ENCODE peak calls at places on chromosomes 4 and X, in ten cellular contexts. One of them, this sample, is unnamed.

GRCh38 chrX:74426615-74427014 is 5.3 kb downstream of the SLC16A2 start:
- DNase-seq in activated naive CD4-positive, alpha-beta T cell treated with Interleukin-2 at 50 U/mL for 16 hours: no peak
- DNase-seq in AG09309: no peak
- DNase-seq in Calu3: no peak
- DNase-seq in activated CD8-positive, alpha-beta T cell treated with anti-CD3 and anti-CD28 coated beads, Interleukin-2, amount 10 ng/mL, durations not matched to agents 7 days and 5 days: no peak
- DNase-seq in sciatic nerve: no peak
- DNase-seq in neural progenitor cell: no peak
- DNase-seq in A172: no peak
- DNase-seq in SIG-M5: no peak
- DNase-seq in activated CD4-positive, alpha-beta T cell treated with anti-CD3 and anti-CD28 coated beads, Interleukin-2, amount 10 ng/mL, durations not matched to agents 7 days and 5 days: no peak
- DNase-seq in this sample: no peak

GRCh38 chr4:186067757-186068385 is 1.1 kb upstream of the TLR3 start:
- DNase-seq in activated naive CD4-positive, alpha-beta T cell treated with Interleukin-2 at 50 U/mL for 16 hours: peak; percentile 18
- DNase-seq in AG09309: peak; percentile 8
- DNase-seq in Calu3: peak; percentile 58
- DNase-seq in activated CD8-positive, alpha-beta T cell treated with anti-CD3 and anti-CD28 coated beads, Interleukin-2, amount 10 ng/mL, durations not matched to agents 7 days and 5 days: peak; percentile 62
- DNase-seq in sciatic nerve: peak; percentile 73
- DNase-seq in neural progenitor cell: peak; percentile 68
- DNase-seq in A172: peak; percentile 56
- DNase-seq in SIG-M5: no peak
- DNase-seq in activated CD4-positive, alpha-beta T cell treated with anti-CD3 and anti-CD28 coated beads, Interleukin-2, amount 10 ng/mL, durations not matched to agents 7 days and 5 days: peak; percentile 46
- DNase-seq in this sample: no peak

GRCh38 chrX:83934220-83934619 is 73.3 kb downstream of the CYLC1 start:
- DNase-seq in activated naive CD4-positive, alpha-beta T cell treated with Interleukin-2 at 50 U/mL for 16 hours: no peak
- DNase-seq in AG09309: no peak
- DNase-seq in Calu3: no peak
- DNase-seq in activated CD8-positive, alpha-beta T cell treated with anti-CD3 and anti-CD28 coated beads, Interleukin-2, amount 10 ng/mL, durations not matched to agents 7 days and 5 days: no peak
- DNase-seq in sciatic nerve: no peak
- DNase-seq in neural progenitor cell: no peak
- DNase-seq in A172: no peak
- DNase-seq in SIG-M5: no peak
- DNase-seq in activated CD4-positive, alpha-beta T cell treated with anti-CD3 and anti-CD28 coated beads, Interleukin-2, amount 10 ng/mL, durations not matched to agents 7 days and 5 days: no peak
- DNase-seq in this sample: no peak

GRCh38 chrX:109384569-109385174 is 97.2 kb downstream of the GUCY2F start:
- DNase-seq in activated naive CD4-positive, alpha-beta T cell treated with Interleukin-2 at 50 U/mL for 16 hours: no peak
- DNase-seq in AG09309: no peak
- DNase-seq in Calu3: peak; percentile 28
- DNase-seq in activated CD8-positive, alpha-beta T cell treated with anti-CD3 and anti-CD28 coated beads, Interleukin-2, amount 10 ng/mL, durations not matched to agents 7 days and 5 days: no peak
- DNase-seq in sciatic nerve: no peak
- DNase-seq in neural progenitor cell: peak; percentile 71
- DNase-seq in A172: no peak
- DNase-seq in SIG-M5: no peak
- DNase-seq in activated CD4-positive, alpha-beta T cell treated with anti-CD3 and anti-CD28 coated beads, Interleukin-2, amount 10 ng/mL, durations not matched to agents 7 days and 5 days: no peak
- DNase-seq in this sample: no peak

GRCh38 chrX:9899640-9900075 is 67.5 kb upstream of the CLDN34 start:
- DNase-seq in activated naive CD4-positive, alpha-beta T cell treated with Interleukin-2 at 50 U/mL for 16 hours: peak; percentile 29
- DNase-seq in AG09309: peak; percentile 71
- DNase-seq in Calu3: no peak
- DNase-seq in activated CD8-positive, alpha-beta T cell treated with anti-CD3 and anti-CD28 coated beads, Interleukin-2, amount 10 ng/mL, durations not matched to agents 7 days and 5 days: no peak
- DNase-seq in sciatic nerve: peak; percentile 66
- DNase-seq in neural progenitor cell: peak; percentile 13
- DNase-seq in A172: peak; percentile 9
- DNase-seq in SIG-M5: no peak
- DNase-seq in activated CD4-positive, alpha-beta T cell treated with anti-CD3 and anti-CD28 coated beads, Interleukin-2, amount 10 ng/mL, durations not matched to agents 7 days and 5 days: no peak
- DNase-seq in this sample: no peak

GRCh38 chr4:184330008-184330400 is 112.3 kb upstream of the ENPP6 start:
- DNase-seq in activated naive CD4-positive, alpha-beta T cell treated with Interleukin-2 at 50 U/mL for 16 hours: peak; percentile 15
- DNase-seq in AG09309: no peak
- DNase-seq in Calu3: no peak
- DNase-seq in activated CD8-positive, alpha-beta T cell treated with anti-CD3 and anti-CD28 coated beads, Interleukin-2, amount 10 ng/mL, durations not matched to agents 7 days and 5 days: no peak
- DNase-seq in sciatic nerve: peak; percentile 72
- DNase-seq in neural progenitor cell: no peak
- DNase-seq in A172: no peak
- DNase-seq in SIG-M5: no peak
- DNase-seq in activated CD4-positive, alpha-beta T cell treated with anti-CD3 and anti-CD28 coated beads, Interleukin-2, amount 10 ng/mL, durations not matched to agents 7 days and 5 days: no peak
- DNase-seq in this sample: no peak

GRCh38 chrX:40434947-40435346 is 145.8 kb upstream of the ATP6AP2 start:
- DNase-seq in activated naive CD4-positive, alpha-beta T cell treated with Interleukin-2 at 50 U/mL for 16 hours: no peak
- DNase-seq in AG09309: no peak
- DNase-seq in Calu3: no peak
- DNase-seq in activated CD8-positive, alpha-beta T cell treated with anti-CD3 and anti-CD28 coated beads, Interleukin-2, amount 10 ng/mL, durations not matched to agents 7 days and 5 days: no peak
- DNase-seq in sciatic nerve: no peak
- DNase-seq in neural progenitor cell: peak; percentile 48
- DNase-seq in A172: no peak
- DNase-seq in SIG-M5: no peak
- DNase-seq in activated CD4-positive, alpha-beta T cell treated with anti-CD3 and anti-CD28 coated beads, Interleukin-2, amount 10 ng/mL, durations not matched to agents 7 days and 5 days: no peak
- DNase-seq in this sample: no peak

GRCh38 chr4:23033796-23034195 is 341.1 kb downstream of the GBA3 start:
- DNase-seq in activated naive CD4-positive, alpha-beta T cell treated with Interleukin-2 at 50 U/mL for 16 hours: no peak
- DNase-seq in AG09309: no peak
- DNase-seq in Calu3: no peak
- DNase-seq in activated CD8-positive, alpha-beta T cell treated with anti-CD3 and anti-CD28 coated beads, Interleukin-2, amount 10 ng/mL, durations not matched to agents 7 days and 5 days: no peak
- DNase-seq in sciatic nerve: no peak
- DNase-seq in neural progenitor cell: no peak
- DNase-seq in A172: peak; percentile 45
- DNase-seq in SIG-M5: no peak
- DNase-seq in activated CD4-positive, alpha-beta T cell treated with anti-CD3 and anti-CD28 coated beads, Interleukin-2, amount 10 ng/mL, durations not matched to agents 7 days and 5 days: no peak
- DNase-seq in this sample: no peak

GRCh38 chrX:79270401-79270800 is 96.7 kb downstream of the ITM2A start:
- DNase-seq in activated naive CD4-positive, alpha-beta T cell treated with Interleukin-2 at 50 U/mL for 16 hours: peak; percentile 79
- DNase-seq in AG09309: no peak
- DNase-seq in Calu3: peak; percentile 1
- DNase-seq in activated CD8-positive, alpha-beta T cell treated with anti-CD3 and anti-CD28 coated beads, Interleukin-2, amount 10 ng/mL, durations not matched to agents 7 days and 5 days: peak; percentile 80
- DNase-seq in sciatic nerve: peak; percentile 60
- DNase-seq in neural progenitor cell: peak; percentile 66
- DNase-seq in A172: no peak
- DNase-seq in SIG-M5: no peak
- DNase-seq in activated CD4-positive, alpha-beta T cell treated with anti-CD3 and anti-CD28 coated beads, Interleukin-2, amount 10 ng/mL, durations not matched to agents 7 days and 5 days: peak; percentile 74
- DNase-seq in this sample: no peak

GRCh38 chrX:109134777-109135176 is 347.1 kb downstream of the GUCY2F start:
- DNase-seq in activated naive CD4-positive, alpha-beta T cell treated with Interleukin-2 at 50 U/mL for 16 hours: no peak
- DNase-seq in AG09309: no peak
- DNase-seq in Calu3: no peak
- DNase-seq in activated CD8-positive, alpha-beta T cell treated with anti-CD3 and anti-CD28 coated beads, Interleukin-2, amount 10 ng/mL, durations not matched to agents 7 days and 5 days: no peak
- DNase-seq in sciatic nerve: no peak
- DNase-seq in neural progenitor cell: no peak
- DNase-seq in A172: no peak
- DNase-seq in SIG-M5: no peak
- DNase-seq in activated CD4-positive, alpha-beta T cell treated with anti-CD3 and anti-CD28 coated beads, Interleukin-2, amount 10 ng/mL, durations not matched to agents 7 days and 5 days: no peak
- DNase-seq in this sample: no peak

GRCh38 chr4:85929926-85930325 is 429.9 kb downstream of the MAPK10 start:
- DNase-seq in activated naive CD4-positive, alpha-beta T cell treated with Interleukin-2 at 50 U/mL for 16 hours: no peak
- DNase-seq in AG09309: no peak
- DNase-seq in Calu3: peak; percentile 35
- DNase-seq in activated CD8-positive, alpha-beta T cell treated with anti-CD3 and anti-CD28 coated beads, Interleukin-2, amount 10 ng/mL, durations not matched to agents 7 days and 5 days: no peak
- DNase-seq in sciatic nerve: no peak
- DNase-seq in neural progenitor cell: peak; percentile 74
- DNase-seq in A172: peak; percentile 30
- DNase-seq in SIG-M5: no peak
- DNase-seq in activated CD4-positive, alpha-beta T cell treated with anti-CD3 and anti-CD28 coated beads, Interleukin-2, amount 10 ng/mL, durations not matched to agents 7 days and 5 days: peak; percentile 6
- DNase-seq in this sample: no peak

GRCh38 chr4:185201983-185202962 is 1.5 kb downstream of the CFAP97 start:
- DNase-seq in activated naive CD4-positive, alpha-beta T cell treated with Interleukin-2 at 50 U/mL for 16 hours: peak; percentile 29
- DNase-seq in AG09309: no peak
- DNase-seq in Calu3: peak; percentile 60
- DNase-seq in activated CD8-positive, alpha-beta T cell treated with anti-CD3 and anti-CD28 coated beads, Interleukin-2, amount 10 ng/mL, durations not matched to agents 7 days and 5 days: peak; percentile 29
- DNase-seq in sciatic nerve: no peak
- DNase-seq in neural progenitor cell: peak; percentile 32
- DNase-seq in A172: peak; percentile 83
- DNase-seq in SIG-M5: no peak
- DNase-seq in activated CD4-positive, alpha-beta T cell treated with anti-CD3 and anti-CD28 coated beads, Interleukin-2, amount 10 ng/mL, durations not matched to agents 7 days and 5 days: peak; percentile 66
- DNase-seq in this sample: no peak

GRCh38 chrX:12379666-12380065 is 241.4 kb downstream of the FRMPD4 start:
- DNase-seq in activated naive CD4-positive, alpha-beta T cell treated with Interleukin-2 at 50 U/mL for 16 hours: no peak
- DNase-seq in AG09309: no peak
- DNase-seq in Calu3: no peak
- DNase-seq in activated CD8-positive, alpha-beta T cell treated with anti-CD3 and anti-CD28 coated beads, Interleukin-2, amount 10 ng/mL, durations not matched to agents 7 days and 5 days: no peak
- DNase-seq in sciatic nerve: no peak
- DNase-seq in neural progenitor cell: no peak
- DNase-seq in A172: no peak
- DNase-seq in SIG-M5: no peak
- DNase-seq in activated CD4-positive, alpha-beta T cell treated with anti-CD3 and anti-CD28 coated beads, Interleukin-2, amount 10 ng/mL, durations not matched to agents 7 days and 5 days: no peak
- DNase-seq in this sample: no peak

GRCh38 chr4:76892001-76892400 is 5.9 kb downstream of the SOWAHB start:
- DNase-seq in activated naive CD4-positive, alpha-beta T cell treated with Interleukin-2 at 50 U/mL for 16 hours: no peak
- DNase-seq in AG09309: no peak
- DNase-seq in Calu3: no peak
- DNase-seq in activated CD8-positive, alpha-beta T cell treated with anti-CD3 and anti-CD28 coated beads, Interleukin-2, amount 10 ng/mL, durations not matched to agents 7 days and 5 days: no peak
- DNase-seq in sciatic nerve: no peak
- DNase-seq in neural progenitor cell: no peak
- DNase-seq in A172: no peak
- DNase-seq in SIG-M5: no peak
- DNase-seq in activated CD4-positive, alpha-beta T cell treated with anti-CD3 and anti-CD28 coated beads, Interleukin-2, amount 10 ng/mL, durations not matched to agents 7 days and 5 days: no peak
- DNase-seq in this sample: no peak

GRCh38 chr4:24777528-24777927 is 17.8 kb upstream of the SOD3 start:
- DNase-seq in activated naive CD4-positive, alpha-beta T cell treated with Interleukin-2 at 50 U/mL for 16 hours: no peak
- DNase-seq in AG09309: no peak
- DNase-seq in Calu3: no peak
- DNase-seq in activated CD8-positive, alpha-beta T cell treated with anti-CD3 and anti-CD28 coated beads, Interleukin-2, amount 10 ng/mL, durations not matched to agents 7 days and 5 days: no peak
- DNase-seq in sciatic nerve: no peak
- DNase-seq in neural progenitor cell: no peak
- DNase-seq in A172: no peak
- DNase-seq in SIG-M5: no peak
- DNase-seq in activated CD4-positive, alpha-beta T cell treated with anti-CD3 and anti-CD28 coated beads, Interleukin-2, amount 10 ng/mL, durations not matched to agents 7 days and 5 days: no peak
- DNase-seq in this sample: no peak

GRCh38 chrX:106791495-106791894 is 11.0 kb upstream of the TBC1D8B start:
- DNase-seq in activated naive CD4-positive, alpha-beta T cell treated with Interleukin-2 at 50 U/mL for 16 hours: no peak
- DNase-seq in AG09309: peak; percentile 2
- DNase-seq in Calu3: no peak
- DNase-seq in activated CD8-positive, alpha-beta T cell treated with anti-CD3 and anti-CD28 coated beads, Interleukin-2, amount 10 ng/mL, durations not matched to agents 7 days and 5 days: no peak
- DNase-seq in sciatic nerve: no peak
- DNase-seq in neural progenitor cell: no peak
- DNase-seq in A172: no peak
- DNase-seq in SIG-M5: no peak
- DNase-seq in activated CD4-positive, alpha-beta T cell treated with anti-CD3 and anti-CD28 coated beads, Interleukin-2, amount 10 ng/mL, durations not matched to agents 7 days and 5 days: no peak
- DNase-seq in this sample: no peak

GRCh38 chr4:3644849-3645627 is 112.8 kb upstream of the LRPAP1 start:
- DNase-seq in activated naive CD4-positive, alpha-beta T cell treated with Interleukin-2 at 50 U/mL for 16 hours: no peak
- DNase-seq in AG09309: no peak
- DNase-seq in Calu3: no peak
- DNase-seq in activated CD8-positive, alpha-beta T cell treated with anti-CD3 and anti-CD28 coated beads, Interleukin-2, amount 10 ng/mL, durations not matched to agents 7 days and 5 days: no peak
- DNase-seq in sciatic nerve: no peak
- DNase-seq in neural progenitor cell: no peak
- DNase-seq in A172: peak; percentile 87
- DNase-seq in SIG-M5: no peak
- DNase-seq in activated CD4-positive, alpha-beta T cell treated with anti-CD3 and anti-CD28 coated beads, Interleukin-2, amount 10 ng/mL, durations not matched to agents 7 days and 5 days: no peak
- DNase-seq in this sample: no peak

GRCh38 chr4:27090406-27090805 is 229.8 kb downstream of the STIM2 start:
- DNase-seq in activated naive CD4-positive, alpha-beta T cell treated with Interleukin-2 at 50 U/mL for 16 hours: no peak
- DNase-seq in AG09309: no peak
- DNase-seq in Calu3: no peak
- DNase-seq in activated CD8-positive, alpha-beta T cell treated with anti-CD3 and anti-CD28 coated beads, Interleukin-2, amount 10 ng/mL, durations not matched to agents 7 days and 5 days: no peak
- DNase-seq in sciatic nerve: no peak
- DNase-seq in neural progenitor cell: no peak
- DNase-seq in A172: no peak
- DNase-seq in SIG-M5: no peak
- DNase-seq in activated CD4-positive, alpha-beta T cell treated with anti-CD3 and anti-CD28 coated beads, Interleukin-2, amount 10 ng/mL, durations not matched to agents 7 days and 5 days: no peak
- DNase-seq in this sample: no peak

GRCh38 chr4:139528377-139529005 is 27.5 kb downstream of the SETD7 start:
- DNase-seq in activated naive CD4-positive, alpha-beta T cell treated with Interleukin-2 at 50 U/mL for 16 hours: no peak
- DNase-seq in AG09309: peak; percentile 84
- DNase-seq in Calu3: no peak
- DNase-seq in activated CD8-positive, alpha-beta T cell treated with anti-CD3 and anti-CD28 coated beads, Interleukin-2, amount 10 ng/mL, durations not matched to agents 7 days and 5 days: no peak
- DNase-seq in sciatic nerve: peak; percentile 78
- DNase-seq in neural progenitor cell: no peak
- DNase-seq in A172: peak; percentile 14
- DNase-seq in SIG-M5: peak; percentile 4
- DNase-seq in activated CD4-positive, alpha-beta T cell treated with anti-CD3 and anti-CD28 coated beads, Interleukin-2, amount 10 ng/mL, durations not matched to agents 7 days and 5 days: no peak
- DNase-seq in this sample: no peak

This sample was measured in cerebellar nuclear complex.